ENCODE peak calls at places on chromosomes 2 and 18, in ten cellular contexts. O, P, X, C, Z, S, A, U, K and H are unnamed samples.

GRCh38 chr18:37567994-37568359 is 2.4 kb upstream of the CELF4 start:
- DNase-seq in X (no peak), A (no peak), S (no peak), Z (no peak), O (no peak), P (no peak), K (no peak), C (no peak), U (no peak), H (no peak)

GRCh38 chr2:166343467-166343866 is 32.3 kb downstream of the SCN9A start:
- DNase-seq in S (no peak), A (no peak), Z (no peak), P (no peak), K (no peak), X (no peak), C (no peak), O (no peak), U (peak; percentile 60), H (no peak)

GRCh38 chr2:34105015-34105767 is 506.1 kb upstream of the FAM98A start:
- DNase-seq in U (peak; percentile 83), K (no peak), C (no peak), S (peak; percentile 90), A (peak; percentile 83), P (no peak), O (no peak), Z (no peak), X (no peak), H (peak; percentile 69)

GRCh38 chr2:118857677-118858484 is 10.4 kb upstream of the EN1 start:
- DNase-seq in K (no peak), U (no peak), P (no peak), Z (no peak), X (no peak), O (no peak), C (no peak), S (no peak), A (no peak), H (no peak)

GRCh38 chr2:45654250-45654649 is 2.8 kb downstream of the PRKCE start:
- DNase-seq in A (no peak), U (no peak), Z (no peak), K (no peak), O (no peak), X (no peak), P (no peak), S (no peak), C (no peak), H (peak; percentile 5)

GRCh38 chr2:200862532-200863000 is 1.9 kb downstream of the CLK1 start:
- DNase-seq in S (peak; percentile 56), P (peak; percentile 33), X (no peak), C (peak; percentile 51), U (peak; percentile 88), A (peak; percentile 88), K (peak; percentile 62), Z (peak; percentile 26), O (peak; percentile 51), H (peak; percentile 63)

GRCh38 chr2:67234443-67234842 is 162.7 kb upstream of the ETAA1 start:
- DNase-seq in S (peak; percentile 51), K (no peak), Z (no peak), C (no peak), X (no peak), O (no peak), A (peak; percentile 72), U (peak; percentile 17), P (no peak), H (peak; percentile 16)

GRCh38 chr2:41909584-41909983 is 138.2 kb upstream of the PKDCC start:
- DNase-seq in P (no peak), A (no peak), K (no peak), X (no peak), Z (no peak), U (no peak), O (no peak), C (no peak), S (no peak), H (no peak)

GRCh38 chr2:28567076-28567471 is 71.2 kb downstream of the PLB1 start:
- DNase-seq in K (peak; percentile 40), Z (peak; percentile 26), S (no peak), X (no peak), U (no peak), C (peak; percentile 34), A (no peak), O (peak; percentile 29), P (peak; percentile 71), H (no peak)

GRCh38 chr2:193228276-193228675 is 1033.5 kb upstream of the TMEFF2 start:
- DNase-seq in K (no peak), X (no peak), A (no peak), S (no peak), U (no peak), C (no peak), P (no peak), Z (no peak), O (no peak), H (no peak)
- TF ChIP-seq CTCF in K (no peak), X (no peak), A (no peak), S (no peak), U (no peak), C (no peak), P (no peak), Z (no peak), O (no peak), H (no peak)

GRCh38 chr2:194553969-194554368 is 1103.1 kb upstream of the SLC39A10 start:
- DNase-seq in Z (no peak), X (no peak), O (no peak), K (no peak), C (no peak), U (no peak), S (no peak), P (no peak), A (no peak), H (no peak)
- TF ChIP-seq CTCF in Z (no peak), X (no peak), O (no peak), K (no peak), C (no peak), U (no peak), S (no peak), P (no peak), A (no peak), H (no peak)

DNA sequence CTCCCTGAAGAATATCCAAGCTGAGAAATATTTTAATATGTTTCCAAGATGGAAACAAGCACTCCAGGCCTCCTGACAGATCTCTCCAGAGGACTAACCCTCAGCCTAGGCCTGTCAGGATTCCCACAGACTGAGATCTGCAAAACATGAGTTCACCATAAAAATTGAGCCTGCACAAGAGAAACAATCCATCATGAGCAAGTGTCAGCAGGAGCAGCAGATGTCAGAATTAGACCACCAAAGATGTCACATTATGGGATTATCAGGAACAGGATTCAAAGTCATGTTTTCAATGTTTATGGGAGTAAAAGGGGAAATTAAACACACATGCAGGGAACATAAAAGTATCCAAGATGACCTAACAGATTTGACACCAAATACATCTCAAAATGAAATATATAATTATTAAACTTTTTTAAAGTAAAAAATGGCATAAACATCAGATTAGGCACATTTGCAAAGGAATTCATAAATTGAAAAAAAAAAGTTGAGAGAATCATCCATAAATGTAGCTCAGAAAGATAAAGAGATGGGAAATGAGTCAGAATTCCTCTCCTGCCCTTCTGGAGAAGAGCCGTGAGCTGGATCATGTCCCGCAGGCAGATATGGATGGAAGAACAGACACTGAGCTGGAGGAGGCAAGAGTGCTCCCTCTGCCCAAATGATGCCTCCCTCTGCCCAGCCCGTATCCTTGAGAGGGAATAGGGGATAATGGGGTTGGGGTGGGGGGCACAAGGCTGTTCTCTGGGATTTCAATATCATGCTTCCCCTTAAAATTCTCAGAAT is 191.1 kb downstream of the TFCP2L1 start:
- DNase-seq in K (no peak), U (no peak), P (no peak), C (no peak), A (peak; percentile 42), S (no peak), X (no peak), Z (no peak), O (no peak), H (no peak)
- TF ChIP-seq CTCF in K (no peak), U (no peak), P (no peak), C (no peak), A (no peak), S (no peak), X (no peak), Z (no peak), O (no peak), H (no peak)

GRCh38 chr2:12167525-12168317 is 421.3 kb downstream of the LPIN1 start:
- DNase-seq in X (no peak), O (peak; percentile 28), C (no peak), P (peak; percentile 46), K (no peak), Z (no peak), U (no peak), A (no peak), S (no peak), H (no peak)
- TF ChIP-seq CTCF in X (no peak), O (no peak), C (no peak), P (peak; percentile 33), K (no peak), Z (no peak), U (no peak), A (no peak), S (peak; percentile 15), H (no peak)